ENCODE peak calls at places on chromosomes 2 and 18, in four cellular contexts. J is coronary artery, Q is cardiac fibroblast, H is H9. I is an unnamed sample.

GRCh38 chr2:64482765-64483504 is 29.0 kb downstream of the LGALSL start:
- DNase-seq in J (no peak), Q (peak; percentile 51), H (no peak), I (no peak)

GRCh38 chr18:51610481-51610880 is 413.0 kb upstream of the MEX3C start:
- DNase-seq in H (no peak), Q (no peak), J (no peak), I (no peak)

GRCh38 chr18:34740101-34740500 is 30.0 kb downstream of the DTNA start:
- DNase-seq in H (no peak), Q (no peak), J (no peak), I (no peak)

GRCh38 chr2:215751200-215751910 is 262.0 kb downstream of the MREG start:
- DNase-seq in Q (peak; percentile 93), H (no peak), J (no peak), I (no peak)

GRCh38 chr2:143171817-143172216 is 42.6 kb downstream of the ARHGAP15 start:
- DNase-seq in H (no peak), Q (peak; percentile 14), J (no peak), I (no peak)

GRCh38 chr18:13219012-13219396 is 444 bp downstream of the LDLRAD4 start:
- DNase-seq in H (no peak), J (no peak), Q (no peak), I (no peak)

GRCh38 chr2:238942941-238943715 is 95.2 kb downstream of the TWIST2 start:
- DNase-seq in H (peak; percentile 10), J (no peak), Q (peak; percentile 53), I (no peak)

GRCh38 chr2:186575302-186575701 is 14.6 kb upstream of the ITGAV start:
- DNase-seq in Q (peak; percentile 100), J (no peak), H (no peak), I (peak; percentile 93)

GRCh38 chr2:62775367-62775668 is 69.8 kb downstream of the EHBP1 start:
- DNase-seq in H (no peak), Q (no peak), J (no peak), I (no peak)

GRCh38 chr2:78682781-78683180 is 342.7 kb upstream of the REG3G start:
- DNase-seq in Q (no peak), J (no peak), H (no peak), I (no peak)

GRCh38 chr2:48332286-48332685 is 197.7 kb upstream of the STON1 start:
- DNase-seq in J (no peak), Q (peak; percentile 73), H (no peak), I (no peak)

GRCh38 chr2:119728421-119728820 is 31.3 kb upstream of the PTPN4 start:
- DNase-seq in J (no peak), H (no peak), Q (no peak), I (no peak)

GRCh38 chr18:41144444-41144843 is 810.6 kb upstream of the PIK3C3 start:
- DNase-seq in Q (peak; percentile 86), J (no peak), H (no peak), I (no peak)

GRCh38 chr2:19073522-19073921 is 284.9 kb downstream of the OSR1 start:
- DNase-seq in Q (peak; percentile 60), H (peak; percentile 77), J (peak; percentile 70), I (peak; percentile 59)

GRCh38 chr2:231769170-231770136 is 11.6 kb downstream of the PDE6D start:
- DNase-seq in J (no peak), Q (no peak), H (no peak), I (no peak)

GRCh38 chr2:108907822-108908716 is 81.0 kb downstream of the EDAR start:
- DNase-seq in Q (no peak), H (peak; percentile 25), J (peak; percentile 64), I (no peak)

GRCh38 chr2:171669121-171669520 is 18.1 kb upstream of the DYNC1I2 start:
- DNase-seq in H (no peak), Q (no peak), J (no peak), I (no peak)

GRCh38 chr18:31695989-31696388 is 11.6 kb upstream of the B4GALT6 start:
- DNase-seq in J (no peak), H (no peak), Q (no peak), I (no peak)

GRCh38 chr2:197453914-197454398 is 604 bp downstream of the COQ10B start:
- DNase-seq in J (no peak), Q (no peak), H (peak; percentile 74), I (peak; percentile 76)

GRCh38 chr2:164613321-164613982 is 7.8 kb downstream of the GRB14 start:
- DNase-seq in Q (no peak), H (no peak), J (no peak), I (no peak)

GRCh38 chr2:218024336-218024735 is 21.5 kb upstream of the TNS1 start:
- DNase-seq in H (peak; percentile 16), Q (no peak), J (peak; percentile 68), I (no peak)

GRCh38 chr2:236570081-236570979 is 705 bp downstream of the ACKR3 start:
- DNase-seq in J (peak; percentile 9), Q (no peak), H (no peak), I (no peak)

GRCh38 chr2:174046172-174046571 is 81.0 kb upstream of the SP3 start:
- DNase-seq in Q (no peak), J (no peak), H (no peak), I (no peak)

GRCh38 chr18:77650799-77651385 is 401.2 kb downstream of the GALR1 start:
- DNase-seq in H (peak; percentile 83), J (peak; percentile 72), Q (peak; percentile 50), I (no peak)

GRCh38 chr2:196635156-196635555 is 4.4 kb upstream of the CCDC150 start:
- DNase-seq in Q (peak; percentile 5), J (no peak), H (no peak), I (no peak)

GRCh38 chr2:28528206-28528605 is 32.3 kb downstream of the PLB1 start:
- DNase-seq in Q (no peak), H (no peak), J (no peak), I (no peak)

GRCh38 chr2:201661366-201661765 is 18.1 kb upstream of the TMEM237 start:
- DNase-seq in H (no peak), J (no peak), Q (peak; percentile 43), I (no peak)

GRCh38 chr2:56474412-56475158 is 290.8 kb downstream of the CCDC85A start:
- DNase-seq in J (no peak), Q (peak; percentile 43), H (no peak), I (no peak)

GRCh38 chr18:36307513-36307912 is 10.0 kb downstream of the FHOD3 start:
- DNase-seq in J (no peak), H (no peak), Q (no peak), I (no peak)

GRCh38 chr18:42174909-42175308 is 219.9 kb downstream of the PIK3C3 start:
- DNase-seq in H (peak; percentile 30), Q (peak; percentile 39), J (no peak), I (no peak)

GRCh38 chr2:189082576-189082975 is 97.0 kb downstream of the COL5A2 start:
- DNase-seq in J (no peak), H (no peak), Q (peak; percentile 49), I (no peak)

GRCh38 chr2:144912206-144912605 is 392.3 kb upstream of the ZEB2 start:
- DNase-seq in Q (no peak), H (no peak), J (no peak), I (no peak)

GRCh38 chr2:144914113-144914512 is 394.2 kb upstream of the ZEB2 start:
- DNase-seq in J (no peak), H (no peak), Q (no peak), I (no peak)

GRCh38 chr2:144914622-144915230 is 394.8 kb upstream of the ZEB2 start:
- DNase-seq in H (no peak), Q (no peak), J (no peak), I (no peak)
- TF ChIP-seq CTCF in H (no peak), Q (no peak), J (no peak), I (no peak)

GRCh38 chr2:24329700-24330099 is 30.6 kb downstream of the ITSN2 start:
- DNase-seq in H (no peak), J (no peak), Q (no peak), I (no peak)
- TF ChIP-seq CTCF in H (no peak), J (no peak), Q (no peak), I (no peak)

GRCh38 chr2:233060500-233061006 is 411 bp downstream of the INPP5D start:
- DNase-seq in H (no peak), J (no peak), Q (no peak), I (no peak)
- TF ChIP-seq CTCF in H (no peak), J (no peak), Q (no peak), I (no peak)

GRCh38 chr2:133568172-133568571 is at the start of gene NCKAP5:
- DNase-seq in J (no peak), H (no peak), Q (peak; percentile 67), I (no peak)
- TF ChIP-seq CTCF in J (no peak), H (no peak), Q (peak; percentile 31), I (no peak)

DNA sequence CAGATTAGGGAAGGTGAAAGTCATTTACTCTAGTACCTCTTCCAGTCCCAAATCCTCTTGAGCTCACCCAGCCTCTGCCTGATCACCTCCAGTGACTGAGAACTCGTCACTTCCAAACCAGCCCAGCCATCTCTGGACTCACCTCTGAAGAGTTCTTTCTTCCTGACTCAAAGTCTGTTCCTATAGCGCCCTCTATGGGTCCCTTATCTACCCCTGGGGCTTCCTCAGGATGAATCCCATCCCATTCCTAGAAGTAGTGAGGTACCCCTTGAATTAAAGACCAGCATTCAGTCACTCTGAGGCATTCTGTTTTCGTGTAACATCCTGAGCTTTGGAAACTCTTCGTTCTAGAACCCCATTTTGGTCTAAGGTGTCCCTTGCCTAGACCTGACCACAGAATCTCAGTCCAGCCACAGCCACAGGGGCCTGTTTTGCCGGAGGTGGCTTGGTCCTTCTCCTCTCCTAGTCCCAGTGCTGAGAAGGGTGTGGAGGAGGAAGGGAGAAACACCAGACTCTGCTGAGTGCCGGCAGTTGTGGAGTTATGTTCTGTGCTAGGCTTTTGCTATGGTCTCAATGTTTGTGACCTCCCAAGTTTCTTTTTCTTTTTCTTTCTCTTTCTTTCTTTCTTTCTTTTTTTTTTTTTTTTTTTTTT is 32.7 kb downstream of the SIX3 start:
- DNase-seq in H (peak; percentile 78), Q (peak; percentile 89), J (no peak), I (no peak)
- TF ChIP-seq CTCF in H (peak; percentile 92), Q (peak; percentile 84), J (no peak), I (peak; percentile 68)

GRCh38 chr2:6215053-6215452 is 522.9 kb downstream of the SOX11 start:
- DNase-seq in H (no peak), J (no peak), Q (no peak), I (no peak)

GRCh38 chr2:6216234-6216633 is 524.0 kb downstream of the SOX11 start:
- DNase-seq in H (no peak), Q (no peak), J (no peak), I (no peak)

GRCh38 chr2:6212516-6212915 is 520.3 kb downstream of the SOX11 start:
- DNase-seq in J (no peak), H (no peak), Q (no peak), I (no peak)

GRCh38 chr2:6213056-6213780 is 521.0 kb downstream of the SOX11 start:
- DNase-seq in J (no peak), H (no peak), Q (no peak), I (no peak)

GRCh38 chr2:6214471-6214870 is 522.3 kb downstream of the SOX11 start:
- DNase-seq in H (peak; percentile 50), Q (no peak), J (no peak), I (no peak)
- TF ChIP-seq CTCF in H (peak; percentile 48), Q (no peak), J (no peak), I (no peak)

DNA sequence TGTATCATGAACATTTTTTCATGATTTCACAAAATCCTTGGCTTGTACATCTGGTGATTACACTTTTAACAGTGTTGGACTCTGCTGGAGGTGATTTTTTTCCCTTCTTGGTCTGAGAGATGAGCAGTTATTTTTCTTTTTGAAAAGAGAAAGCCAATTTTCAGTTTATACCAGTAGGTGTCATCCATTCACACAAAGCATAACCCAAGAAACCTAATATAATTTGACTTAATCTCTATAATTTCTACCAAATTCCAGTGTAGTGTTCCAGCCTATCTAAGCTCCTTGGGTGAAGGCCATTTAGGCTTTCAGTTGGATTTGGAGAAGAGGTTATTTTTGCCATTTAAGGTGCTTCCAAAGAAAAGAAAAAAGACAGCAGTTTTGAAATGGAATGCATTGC is 7.7 kb upstream of the ICOS start:
- DNase-seq in H (no peak), J (no peak), Q (peak; percentile 31), I (no peak)
- TF ChIP-seq CTCF in H (peak; percentile 50), J (no peak), Q (peak; percentile 34), I (peak; percentile 22)